ENCODE peak calls at places on chromosomes 13 and 19, in ten cellular contexts. One of them, this sample, is unnamed.

GRCh38 chr19:46654621-46655152 is 6.3 kb downstream of the DACT3 start:
- DNase-seq in naive thymus-derived CD8-positive, alpha-beta T cell: no peak
- DNase-seq in foreskin fibroblast: no peak
- DNase-seq in globus pallidus: peak; percentile 94
- DNase-seq in fibroblast of mammary gland: no peak
- DNase-seq in stimulated activated CD4-positive, alpha-beta T cell treated with anti-CD3 and anti-CD28 coated beads, Interleukin-1b, Interleukin-23, amount 100 ng/mL, for 24 hours: no peak
- DNase-seq in progenitor cell of endocrine pancreas: no peak
- DNase-seq in breast epithelium: no peak
- DNase-seq in amygdala: peak; percentile 72
- DNase-seq in AG10803: no peak
- DNase-seq in this sample: no peak

GRCh38 chr19:30634431-30634830 is 262.2 kb downstream of the ZNF536 start:
- DNase-seq in globus pallidus: no peak
- DNase-seq in amygdala: no peak
- DNase-seq in naive thymus-derived CD8-positive, alpha-beta T cell: no peak
- DNase-seq in foreskin fibroblast: no peak
- DNase-seq in breast epithelium: no peak
- DNase-seq in AG10803: no peak
- DNase-seq in progenitor cell of endocrine pancreas: no peak
- DNase-seq in stimulated activated CD4-positive, alpha-beta T cell treated with anti-CD3 and anti-CD28 coated beads, Interleukin-1b, Interleukin-23, amount 100 ng/mL, for 24 hours: no peak
- DNase-seq in fibroblast of mammary gland: no peak
- DNase-seq in this sample: no peak

GRCh38 chr19:38394488-38394887 is 6.0 kb downstream of the SPRED3 start:
- DNase-seq in stimulated activated CD4-positive, alpha-beta T cell treated with anti-CD3 and anti-CD28 coated beads, Interleukin-1b, Interleukin-23, amount 100 ng/mL, for 24 hours: peak; percentile 40
- DNase-seq in progenitor cell of endocrine pancreas: no peak
- DNase-seq in AG10803: no peak
- DNase-seq in foreskin fibroblast: peak; percentile 81
- DNase-seq in amygdala: no peak
- DNase-seq in breast epithelium: no peak
- DNase-seq in globus pallidus: no peak
- DNase-seq in fibroblast of mammary gland: peak; percentile 48
- DNase-seq in naive thymus-derived CD8-positive, alpha-beta T cell: peak; percentile 53
- DNase-seq in this sample: no peak

GRCh38 chr19:27964165-27964564 is 1248.8 kb downstream of the UQCRFS1 start:
- DNase-seq in foreskin fibroblast: no peak
- DNase-seq in AG10803: no peak
- DNase-seq in naive thymus-derived CD8-positive, alpha-beta T cell: no peak
- DNase-seq in globus pallidus: no peak
- DNase-seq in breast epithelium: no peak
- DNase-seq in stimulated activated CD4-positive, alpha-beta T cell treated with anti-CD3 and anti-CD28 coated beads, Interleukin-1b, Interleukin-23, amount 100 ng/mL, for 24 hours: no peak
- DNase-seq in amygdala: no peak
- DNase-seq in progenitor cell of endocrine pancreas: no peak
- DNase-seq in fibroblast of mammary gland: peak; percentile 5
- DNase-seq in this sample: no peak

GRCh38 chr19:41239363-41239762 is 20.3 kb downstream of the AXL start:
- DNase-seq in fibroblast of mammary gland: no peak
- DNase-seq in breast epithelium: no peak
- DNase-seq in globus pallidus: no peak
- DNase-seq in foreskin fibroblast: no peak
- DNase-seq in AG10803: no peak
- DNase-seq in progenitor cell of endocrine pancreas: no peak
- DNase-seq in amygdala: no peak
- DNase-seq in naive thymus-derived CD8-positive, alpha-beta T cell: no peak
- DNase-seq in stimulated activated CD4-positive, alpha-beta T cell treated with anti-CD3 and anti-CD28 coated beads, Interleukin-1b, Interleukin-23, amount 100 ng/mL, for 24 hours: no peak
- DNase-seq in this sample: no peak

GRCh38 chr19:41218615-41219507 is at the start of gene AXL:
- DNase-seq in foreskin fibroblast: peak; percentile 96
- DNase-seq in AG10803: peak; percentile 92
- DNase-seq in fibroblast of mammary gland: peak; percentile 70
- DNase-seq in globus pallidus: peak; percentile 65
- DNase-seq in naive thymus-derived CD8-positive, alpha-beta T cell: no peak
- DNase-seq in breast epithelium: peak; percentile 67
- DNase-seq in stimulated activated CD4-positive, alpha-beta T cell treated with anti-CD3 and anti-CD28 coated beads, Interleukin-1b, Interleukin-23, amount 100 ng/mL, for 24 hours: no peak
- DNase-seq in amygdala: peak; percentile 26
- DNase-seq in progenitor cell of endocrine pancreas: peak; percentile 49
- DNase-seq in this sample: no peak

GRCh38 chr13:42602910-42603309 is 29.0 kb downstream of the TNFSF11 start:
- DNase-seq in fibroblast of mammary gland: no peak
- DNase-seq in stimulated activated CD4-positive, alpha-beta T cell treated with anti-CD3 and anti-CD28 coated beads, Interleukin-1b, Interleukin-23, amount 100 ng/mL, for 24 hours: no peak
- DNase-seq in naive thymus-derived CD8-positive, alpha-beta T cell: no peak
- DNase-seq in globus pallidus: no peak
- DNase-seq in progenitor cell of endocrine pancreas: no peak
- DNase-seq in foreskin fibroblast: no peak
- DNase-seq in AG10803: no peak
- DNase-seq in breast epithelium: no peak
- DNase-seq in amygdala: no peak
- DNase-seq in this sample: no peak

GRCh38 chr19:49061445-49061844 is 3.2 kb downstream of the NTF4 start:
- DNase-seq in progenitor cell of endocrine pancreas: no peak
- DNase-seq in fibroblast of mammary gland: no peak
- DNase-seq in foreskin fibroblast: no peak
- DNase-seq in AG10803: no peak
- DNase-seq in naive thymus-derived CD8-positive, alpha-beta T cell: no peak
- DNase-seq in stimulated activated CD4-positive, alpha-beta T cell treated with anti-CD3 and anti-CD28 coated beads, Interleukin-1b, Interleukin-23, amount 100 ng/mL, for 24 hours: no peak
- DNase-seq in amygdala: no peak
- DNase-seq in globus pallidus: no peak
- DNase-seq in breast epithelium: no peak
- DNase-seq in this sample: no peak

GRCh38 chr13:21568854-21569253 is 35.1 kb downstream of the MICU2 start:
- DNase-seq in AG10803: no peak
- DNase-seq in progenitor cell of endocrine pancreas: no peak
- DNase-seq in globus pallidus: no peak
- DNase-seq in naive thymus-derived CD8-positive, alpha-beta T cell: no peak
- DNase-seq in stimulated activated CD4-positive, alpha-beta T cell treated with anti-CD3 and anti-CD28 coated beads, Interleukin-1b, Interleukin-23, amount 100 ng/mL, for 24 hours: no peak
- DNase-seq in amygdala: no peak
- DNase-seq in foreskin fibroblast: no peak
- DNase-seq in breast epithelium: no peak
- DNase-seq in fibroblast of mammary gland: no peak
- DNase-seq in this sample: no peak

GRCh38 chr13:110126391-110126961 is 180.5 kb downstream of the COL4A1 start:
- DNase-seq in foreskin fibroblast: peak; percentile 93
- DNase-seq in progenitor cell of endocrine pancreas: no peak
- DNase-seq in naive thymus-derived CD8-positive, alpha-beta T cell: no peak
- DNase-seq in globus pallidus: peak; percentile 38
- DNase-seq in fibroblast of mammary gland: peak; percentile 97
- DNase-seq in AG10803: peak; percentile 96
- DNase-seq in stimulated activated CD4-positive, alpha-beta T cell treated with anti-CD3 and anti-CD28 coated beads, Interleukin-1b, Interleukin-23, amount 100 ng/mL, for 24 hours: no peak
- DNase-seq in amygdala: no peak
- DNase-seq in breast epithelium: no peak
- DNase-seq in this sample: no peak

GRCh38 chr19:10115392-10116084 is 4.0 kb downstream of the P2RY11 start:
- DNase-seq in foreskin fibroblast: no peak
- DNase-seq in breast epithelium: no peak
- DNase-seq in globus pallidus: no peak
- DNase-seq in naive thymus-derived CD8-positive, alpha-beta T cell: no peak
- DNase-seq in progenitor cell of endocrine pancreas: no peak
- DNase-seq in amygdala: no peak
- DNase-seq in fibroblast of mammary gland: no peak
- DNase-seq in stimulated activated CD4-positive, alpha-beta T cell treated with anti-CD3 and anti-CD28 coated beads, Interleukin-1b, Interleukin-23, amount 100 ng/mL, for 24 hours: no peak
- DNase-seq in AG10803: no peak
- DNase-seq in this sample: no peak

GRCh38 chr13:99228737-99229691 is 28.4 kb downstream of the UBAC2 start:
- DNase-seq in amygdala: no peak
- DNase-seq in AG10803: peak; percentile 92
- DNase-seq in stimulated activated CD4-positive, alpha-beta T cell treated with anti-CD3 and anti-CD28 coated beads, Interleukin-1b, Interleukin-23, amount 100 ng/mL, for 24 hours: no peak
- DNase-seq in globus pallidus: no peak
- DNase-seq in foreskin fibroblast: peak; percentile 79
- DNase-seq in fibroblast of mammary gland: peak; percentile 19
- DNase-seq in breast epithelium: no peak
- DNase-seq in progenitor cell of endocrine pancreas: no peak
- DNase-seq in naive thymus-derived CD8-positive, alpha-beta T cell: no peak
- DNase-seq in this sample: no peak

GRCh38 chr19:8835446-8835845 is 3.3 kb downstream of the MBD3L1 start:
- DNase-seq in globus pallidus: no peak
- DNase-seq in amygdala: no peak
- DNase-seq in fibroblast of mammary gland: no peak
- DNase-seq in foreskin fibroblast: no peak
- DNase-seq in naive thymus-derived CD8-positive, alpha-beta T cell: no peak
- DNase-seq in breast epithelium: no peak
- DNase-seq in stimulated activated CD4-positive, alpha-beta T cell treated with anti-CD3 and anti-CD28 coated beads, Interleukin-1b, Interleukin-23, amount 100 ng/mL, for 24 hours: no peak
- DNase-seq in AG10803: no peak
- DNase-seq in progenitor cell of endocrine pancreas: no peak
- DNase-seq in this sample: no peak

GRCh38 chr13:112721198-112722104 is 31.6 kb downstream of the ATP11A start:
- DNase-seq in fibroblast of mammary gland: no peak
- DNase-seq in foreskin fibroblast: no peak
- DNase-seq in breast epithelium: no peak
- DNase-seq in globus pallidus: no peak
- DNase-seq in progenitor cell of endocrine pancreas: no peak
- DNase-seq in amygdala: no peak
- DNase-seq in naive thymus-derived CD8-positive, alpha-beta T cell: no peak
- DNase-seq in stimulated activated CD4-positive, alpha-beta T cell treated with anti-CD3 and anti-CD28 coated beads, Interleukin-1b, Interleukin-23, amount 100 ng/mL, for 24 hours: no peak
- DNase-seq in AG10803: no peak
- DNase-seq in this sample: no peak

GRCh38 chr13:51453308-51453958 is 597 bp upstream of the INTS6 start:
- DNase-seq in AG10803: no peak
- DNase-seq in progenitor cell of endocrine pancreas: peak; percentile 65
- DNase-seq in naive thymus-derived CD8-positive, alpha-beta T cell: peak; percentile 79
- DNase-seq in breast epithelium: peak; percentile 64
- DNase-seq in fibroblast of mammary gland: no peak
- DNase-seq in stimulated activated CD4-positive, alpha-beta T cell treated with anti-CD3 and anti-CD28 coated beads, Interleukin-1b, Interleukin-23, amount 100 ng/mL, for 24 hours: peak; percentile 48
- DNase-seq in globus pallidus: peak; percentile 78
- DNase-seq in amygdala: peak; percentile 93
- DNase-seq in foreskin fibroblast: peak; percentile 90
- DNase-seq in this sample: peak; percentile 87

GRCh38 chr19:54035215-54036178 is 28.2 kb downstream of the VSTM1 start:
- DNase-seq in foreskin fibroblast: peak; percentile 95
- DNase-seq in globus pallidus: no peak
- DNase-seq in breast epithelium: no peak
- DNase-seq in progenitor cell of endocrine pancreas: no peak
- DNase-seq in fibroblast of mammary gland: peak; percentile 94
- DNase-seq in AG10803: peak; percentile 93
- DNase-seq in amygdala: no peak
- DNase-seq in stimulated activated CD4-positive, alpha-beta T cell treated with anti-CD3 and anti-CD28 coated beads, Interleukin-1b, Interleukin-23, amount 100 ng/mL, for 24 hours: no peak
- DNase-seq in naive thymus-derived CD8-positive, alpha-beta T cell: no peak
- DNase-seq in this sample: no peak

GRCh38 chr13:100334209-100334608 is 245.3 kb downstream of the PCCA start:
- DNase-seq in stimulated activated CD4-positive, alpha-beta T cell treated with anti-CD3 and anti-CD28 coated beads, Interleukin-1b, Interleukin-23, amount 100 ng/mL, for 24 hours: no peak
- DNase-seq in naive thymus-derived CD8-positive, alpha-beta T cell: no peak
- DNase-seq in fibroblast of mammary gland: no peak
- DNase-seq in globus pallidus: no peak
- DNase-seq in amygdala: no peak
- DNase-seq in progenitor cell of endocrine pancreas: no peak
- DNase-seq in foreskin fibroblast: no peak
- DNase-seq in AG10803: no peak
- DNase-seq in breast epithelium: no peak
- DNase-seq in this sample: no peak

This sample was measured in NCI-H1930.